ENCODE peak calls at places on chromosomes 5 and 9, in nine cellular contexts. One of them, this sample, is unnamed.
A peak's percentile ranks its signal among the peaks of the same experiment; 100 is the strongest.

GRCh38 chr9:99445377-99445891 is 223.4 kb downstream of the SEC61B start:
- DNase-seq in right lobe of liver: no peak
- DNase-seq in tibial nerve: peak; percentile 14
- DNase-seq in heart left ventricle: peak; percentile 79
- DNase-seq in transverse colon: no peak
- DNase-seq in IMR-90: peak; percentile 90
- DNase-seq in fibroblast of lung: peak; percentile 79
- DNase-seq in cardiac muscle cell: peak; percentile 68
- DNase-seq in PC-9: peak; percentile 69
- DNase-seq in this sample: no peak

GRCh38 chr5:179549973-179550510 is 312 bp upstream of the RUFY1 start:
- DNase-seq in right lobe of liver: no peak
- DNase-seq in tibial nerve: peak; percentile 55
- DNase-seq in heart left ventricle: no peak
- DNase-seq in transverse colon: no peak
- DNase-seq in IMR-90: no peak
- DNase-seq in fibroblast of lung: peak; percentile 52
- DNase-seq in cardiac muscle cell: no peak
- DNase-seq in PC-9: no peak
- DNase-seq in this sample: no peak

GRCh38 chr9:6873862-6874261 is 116.1 kb downstream of the KDM4C start:
- DNase-seq in right lobe of liver: no peak
- DNase-seq in tibial nerve: no peak
- DNase-seq in heart left ventricle: no peak
- DNase-seq in transverse colon: no peak
- DNase-seq in IMR-90: peak; percentile 56
- DNase-seq in fibroblast of lung: peak; percentile 70
- DNase-seq in cardiac muscle cell: no peak
- DNase-seq in PC-9: no peak
- DNase-seq in this sample: no peak

GRCh38 chr5:10562202-10563131 is 1.4 kb upstream of the ANKRD33B start:
- DNase-seq in right lobe of liver: no peak
- DNase-seq in tibial nerve: no peak
- DNase-seq in heart left ventricle: no peak
- DNase-seq in transverse colon: no peak
- DNase-seq in IMR-90: peak; percentile 33
- DNase-seq in fibroblast of lung: no peak
- DNase-seq in cardiac muscle cell: no peak
- DNase-seq in PC-9: no peak
- DNase-seq in this sample: no peak

GRCh38 chr9:115640887-115641286 is 512.7 kb upstream of the PAPPA start:
- DNase-seq in right lobe of liver: no peak
- DNase-seq in tibial nerve: no peak
- DNase-seq in heart left ventricle: no peak
- DNase-seq in transverse colon: no peak
- DNase-seq in IMR-90: peak; percentile 87
- DNase-seq in fibroblast of lung: peak; percentile 81
- DNase-seq in cardiac muscle cell: no peak
- DNase-seq in PC-9: peak; percentile 72
- DNase-seq in this sample: no peak

GRCh38 chr5:39140558-39141168 is 66.5 kb upstream of the RICTOR start:
- DNase-seq in right lobe of liver: no peak
- DNase-seq in tibial nerve: no peak
- DNase-seq in heart left ventricle: no peak
- DNase-seq in transverse colon: no peak
- DNase-seq in IMR-90: peak; percentile 13
- DNase-seq in fibroblast of lung: no peak
- DNase-seq in cardiac muscle cell: no peak
- DNase-seq in PC-9: no peak
- DNase-seq in this sample: no peak

GRCh38 chr5:173001229-173001841 is 17.8 kb downstream of the ATP6V0E1 start:
- DNase-seq in right lobe of liver: peak; percentile 33
- DNase-seq in tibial nerve: no peak
- DNase-seq in heart left ventricle: no peak
- DNase-seq in transverse colon: no peak
- DNase-seq in IMR-90: no peak
- DNase-seq in fibroblast of lung: no peak
- DNase-seq in cardiac muscle cell: no peak
- DNase-seq in PC-9: no peak
- DNase-seq in this sample: no peak

GRCh38 chr9:32395483-32396216 is 11.2 kb downstream of the ACO1 start:
- DNase-seq in right lobe of liver: no peak
- DNase-seq in tibial nerve: peak; percentile 70
- DNase-seq in heart left ventricle: peak; percentile 49
- DNase-seq in transverse colon: no peak
- DNase-seq in IMR-90: peak; percentile 98
- DNase-seq in fibroblast of lung: peak; percentile 96
- DNase-seq in cardiac muscle cell: no peak
- DNase-seq in PC-9: peak; percentile 50
- DNase-seq in this sample: peak; percentile 34

GRCh38 chr9:8718121-8718725 is 918.6 kb upstream of the DMAC1 start:
- DNase-seq in right lobe of liver: no peak
- DNase-seq in tibial nerve: peak; percentile 13
- DNase-seq in heart left ventricle: no peak
- DNase-seq in transverse colon: no peak
- DNase-seq in IMR-90: peak; percentile 65
- DNase-seq in fibroblast of lung: peak; percentile 92
- DNase-seq in cardiac muscle cell: no peak
- DNase-seq in PC-9: no peak
- DNase-seq in this sample: no peak

GRCh38 chr5:35009657-35010056 is 38.1 kb downstream of the AGXT2 start:
- DNase-seq in right lobe of liver: no peak
- DNase-seq in tibial nerve: no peak
- DNase-seq in heart left ventricle: no peak
- DNase-seq in transverse colon: no peak
- DNase-seq in IMR-90: peak; percentile 41
- DNase-seq in fibroblast of lung: no peak
- DNase-seq in cardiac muscle cell: no peak
- DNase-seq in PC-9: no peak
- DNase-seq in this sample: no peak

GRCh38 chr5:144427871-144428270 is 257.2 kb downstream of the KCTD16 start:
- DNase-seq in right lobe of liver: no peak
- DNase-seq in tibial nerve: no peak
- DNase-seq in heart left ventricle: no peak
- DNase-seq in transverse colon: no peak
- DNase-seq in IMR-90: no peak
- DNase-seq in fibroblast of lung: no peak
- DNase-seq in cardiac muscle cell: no peak
- DNase-seq in PC-9: no peak
- DNase-seq in this sample: no peak

GRCh38 chr9:91681461-91682305 is 258.1 kb upstream of the NFIL3 start:
- DNase-seq in right lobe of liver: peak; percentile 66
- DNase-seq in tibial nerve: peak; percentile 37
- DNase-seq in heart left ventricle: peak; percentile 67
- DNase-seq in transverse colon: peak; percentile 78
- DNase-seq in IMR-90: peak; percentile 64
- DNase-seq in fibroblast of lung: peak; percentile 71
- DNase-seq in cardiac muscle cell: peak; percentile 82
- DNase-seq in PC-9: no peak
- DNase-seq in this sample: peak; percentile 60

GRCh38 chr9:125758986-125759811 is 12.0 kb downstream of the PBX3 start:
- DNase-seq in right lobe of liver: no peak
- DNase-seq in tibial nerve: no peak
- DNase-seq in heart left ventricle: peak; percentile 10
- DNase-seq in transverse colon: peak; percentile 12
- DNase-seq in IMR-90: no peak
- DNase-seq in fibroblast of lung: no peak
- DNase-seq in cardiac muscle cell: no peak
- DNase-seq in PC-9: no peak
- DNase-seq in this sample: no peak

GRCh38 chr5:172410160-172410559 is 44.2 kb downstream of the SH3PXD2B start:
- DNase-seq in right lobe of liver: no peak
- DNase-seq in tibial nerve: no peak
- DNase-seq in heart left ventricle: no peak
- DNase-seq in transverse colon: no peak
- DNase-seq in IMR-90: peak; percentile 87
- DNase-seq in fibroblast of lung: peak; percentile 75
- DNase-seq in cardiac muscle cell: no peak
- DNase-seq in PC-9: peak; percentile 98
- DNase-seq in this sample: no peak

GRCh38 chr5:59489551-59489950 is 404.0 kb downstream of the PDE4D start:
- DNase-seq in right lobe of liver: no peak
- DNase-seq in tibial nerve: no peak
- DNase-seq in heart left ventricle: no peak
- DNase-seq in transverse colon: no peak
- DNase-seq in IMR-90: no peak
- DNase-seq in fibroblast of lung: no peak
- DNase-seq in cardiac muscle cell: no peak
- DNase-seq in PC-9: no peak
- DNase-seq in this sample: no peak

GRCh38 chr5:112551437-112552018 is 132.5 kb upstream of the EPB41L4A start:
- DNase-seq in right lobe of liver: no peak
- DNase-seq in tibial nerve: peak; percentile 81
- DNase-seq in heart left ventricle: peak; percentile 48
- DNase-seq in transverse colon: peak; percentile 15
- DNase-seq in IMR-90: peak; percentile 72
- DNase-seq in fibroblast of lung: peak; percentile 79
- DNase-seq in cardiac muscle cell: peak; percentile 79
- DNase-seq in PC-9: no peak
- DNase-seq in this sample: peak; percentile 21

GRCh38 chr5:110853267-110853666 is 114.5 kb downstream of the SLC25A46 start:
- DNase-seq in right lobe of liver: no peak
- DNase-seq in tibial nerve: no peak
- DNase-seq in heart left ventricle: no peak
- DNase-seq in transverse colon: no peak
- DNase-seq in IMR-90: peak; percentile 21
- DNase-seq in fibroblast of lung: peak; percentile 31
- DNase-seq in cardiac muscle cell: no peak
- DNase-seq in PC-9: peak; percentile 37
- DNase-seq in this sample: no peak

GRCh38 chr5:1387876-1388275 is 43.0 kb upstream of the CLPTM1L start:
- DNase-seq in right lobe of liver: no peak
- DNase-seq in tibial nerve: no peak
- DNase-seq in heart left ventricle: no peak
- DNase-seq in transverse colon: no peak
- DNase-seq in IMR-90: no peak
- DNase-seq in fibroblast of lung: no peak
- DNase-seq in cardiac muscle cell: no peak
- DNase-seq in PC-9: no peak
- DNase-seq in this sample: no peak
- H3K27me3 ChIP-seq in right lobe of liver: no peaks in the 10 kb centered on the region
- H3K27me3 ChIP-seq in tibial nerve: no peaks in the 10 kb centered on the region
- H3K27me3 ChIP-seq in heart left ventricle: peaks cover 18% of the 10 kb centered on the region
- H3K27me3 ChIP-seq in transverse colon: peaks cover 8% of the 10 kb centered on the region
- H3K27me3 ChIP-seq in IMR-90: peaks cover 45% of the 10 kb centered on the region
- H3K27me3 ChIP-seq in fibroblast of lung: peaks cover 17% of the 10 kb centered on the region
- H3K27me3 ChIP-seq in cardiac muscle cell: peaks cover 83% of the 10 kb centered on the region
- H3K27me3 ChIP-seq in PC-9: peaks cover 99% of the 10 kb centered on the region
- H3K27me3 ChIP-seq in this sample: no peaks in the 10 kb centered on the region

GRCh38 chr5:88879724-88880123 is 3.3 kb downstream of the MEF2C start:
- DNase-seq in right lobe of liver: no peak
- DNase-seq in tibial nerve: no peak
- DNase-seq in heart left ventricle: no peak
- DNase-seq in transverse colon: no peak
- DNase-seq in IMR-90: no peak
- DNase-seq in fibroblast of lung: no peak
- DNase-seq in cardiac muscle cell: no peak
- DNase-seq in PC-9: no peak
- DNase-seq in this sample: no peak
- H3K4me1 ChIP-seq in right lobe of liver: peaks cover 10% of the 10 kb centered on the region
- H3K4me1 ChIP-seq in tibial nerve: no peaks in the 10 kb centered on the region
- H3K4me1 ChIP-seq in heart left ventricle: peaks cover 36% of the 10 kb centered on the region
- H3K4me1 ChIP-seq in transverse colon: peaks cover 49% of the 10 kb centered on the region
- H3K4me1 ChIP-seq in IMR-90: peaks cover 2% of the 10 kb centered on the region
- H3K4me1 ChIP-seq in fibroblast of lung: peaks cover 8% of the 10 kb centered on the region
- H3K4me1 ChIP-seq in cardiac muscle cell: peaks cover 44% of the 10 kb centered on the region
- H3K4me1 ChIP-seq in PC-9: peaks cover 10% of the 10 kb centered on the region
- H3K4me1 ChIP-seq in this sample: no peaks in the 10 kb centered on the region

GRCh38 chr9:131276107-131276888 is at the start of gene FAM78A:
- DNase-seq in right lobe of liver: no peak
- DNase-seq in tibial nerve: no peak
- DNase-seq in heart left ventricle: peak; percentile 66
- DNase-seq in transverse colon: peak; percentile 57
- DNase-seq in IMR-90: no peak
- DNase-seq in fibroblast of lung: no peak
- DNase-seq in cardiac muscle cell: peak; percentile 48
- DNase-seq in PC-9: no peak
- DNase-seq in this sample: no peak
- TF ChIP-seq CTCF in right lobe of liver: no peak
- TF ChIP-seq CTCF in tibial nerve: no peak
- TF ChIP-seq CTCF in heart left ventricle: no peak
- TF ChIP-seq CTCF in transverse colon: no peak
- TF ChIP-seq CTCF in IMR-90: no peak
- TF ChIP-seq CTCF in fibroblast of lung: no peak
- TF ChIP-seq CTCF in cardiac muscle cell: no peak
- TF ChIP-seq CTCF in PC-9: no peak
- TF ChIP-seq CTCF in this sample: no peak

GRCh38 chr5:1394881-1395860 is 50.1 kb downstream of the SLC6A3 start:
- DNase-seq in right lobe of liver: no peak
- DNase-seq in tibial nerve: no peak
- DNase-seq in heart left ventricle: no peak
- DNase-seq in transverse colon: no peak
- DNase-seq in IMR-90: no peak
- DNase-seq in fibroblast of lung: no peak
- DNase-seq in cardiac muscle cell: no peak
- DNase-seq in PC-9: no peak
- DNase-seq in this sample: no peak
- H3K27me3 ChIP-seq in right lobe of liver: no peaks in the 10 kb centered on the region
- H3K27me3 ChIP-seq in tibial nerve: no peaks in the 10 kb centered on the region
- H3K27me3 ChIP-seq in heart left ventricle: peaks cover 40% of the 10 kb centered on the region
- H3K27me3 ChIP-seq in transverse colon: peaks cover 62% of the 10 kb centered on the region
- H3K27me3 ChIP-seq in IMR-90: peaks cover 17% of the 10 kb centered on the region
- H3K27me3 ChIP-seq in fibroblast of lung: no peaks in the 10 kb centered on the region
- H3K27me3 ChIP-seq in cardiac muscle cell: peaks cover 69% of the 10 kb centered on the region
- H3K27me3 ChIP-seq in PC-9: peaks cover 99% of the 10 kb centered on the region
- H3K27me3 ChIP-seq in this sample: no peaks in the 10 kb centered on the region

DNA sequence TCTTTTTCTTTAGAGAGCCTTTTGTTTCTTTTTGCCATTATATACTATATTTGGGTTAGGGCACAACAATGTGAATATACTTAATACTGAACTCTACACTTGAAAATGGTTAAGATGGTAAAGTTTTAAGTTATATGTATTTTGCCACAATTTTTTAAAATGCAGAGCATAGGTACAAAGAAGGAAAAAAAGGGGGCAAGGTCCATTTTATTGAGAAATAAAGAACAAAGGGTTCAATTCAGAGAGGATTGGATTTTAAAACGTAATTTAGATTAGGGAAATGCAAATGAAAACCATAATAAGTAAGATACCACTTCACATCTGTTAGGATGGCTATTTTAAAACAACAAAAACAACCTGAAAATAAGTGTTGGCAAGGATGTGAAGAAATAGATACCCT is 29.3 kb downstream of the IRF1 start:
- DNase-seq in right lobe of liver: no peak
- DNase-seq in tibial nerve: no peak
- DNase-seq in heart left ventricle: no peak
- DNase-seq in transverse colon: no peak
- DNase-seq in IMR-90: no peak
- DNase-seq in fibroblast of lung: no peak
- DNase-seq in cardiac muscle cell: no peak
- DNase-seq in PC-9: no peak
- DNase-seq in this sample: no peak
- H3K4me1 ChIP-seq in right lobe of liver: peaks cover 97% of the 10 kb centered on the region
- H3K4me1 ChIP-seq in tibial nerve: no peaks in the 10 kb centered on the region
- H3K4me1 ChIP-seq in heart left ventricle: peaks cover 85% of the 10 kb centered on the region
- H3K4me1 ChIP-seq in transverse colon: peaks cover 76% of the 10 kb centered on the region
- H3K4me1 ChIP-seq in IMR-90: peaks cover 45% of the 10 kb centered on the region
- H3K4me1 ChIP-seq in fibroblast of lung: peaks cover 53% of the 10 kb centered on the region
- H3K4me1 ChIP-seq in cardiac muscle cell: no peaks in the 10 kb centered on the region
- H3K4me1 ChIP-seq in PC-9: peaks cover 44% of the 10 kb centered on the region
- H3K4me1 ChIP-seq in this sample: no peaks in the 10 kb centered on the region